ENCODE peak calls at places on chromosomes 12 and 14, in five cellular contexts. F, N, Y, J and A are unnamed samples.

GRCh38 chr14:38502241-38502640 is 246.3 kb upstream of the CLEC14A start:
- DNase-seq in F (no peak), N (no peak), Y (no peak), J (no peak), A (peak)

GRCh38 chr14:69657961-69658360 is 46.6 kb downstream of the SUSD6 start:
- DNase-seq in F (no peak), N (no peak), Y (peak), J (no peak), A (peak)

GRCh38 chr14:105589161-105589925 is 63.0 kb downstream of the TMEM121 start:
- DNase-seq in F (no peak), N (no peak), Y (no peak), J (no peak), A (no peak)

GRCh38 chr14:104732931-104733681 is 9.1 kb downstream of the ADSS1 start:
- DNase-seq in F (no peak), N (no peak), Y (no peak), J (no peak), A (no peak)

GRCh38 chr12:2641209-2641608 is 153.6 kb upstream of the FKBP4 start:
- DNase-seq in F (no peak), N (no peak), Y (peak), J (peak), A (peak)

GRCh38 chr12:94769746-94770396 is 119.5 kb upstream of the TMCC3 start:
- DNase-seq in F (no peak), N (no peak), Y (no peak), J (no peak), A (no peak)

GRCh38 chr14:84453541-84453940 is 1076.4 kb upstream of the FLRT2 start:
- DNase-seq in F (no peak), N (no peak), Y (no peak), J (no peak), A (no peak)

GRCh38 chr12:34291426-34291901 is 269.2 kb downstream of the ALG10 start:
- DNase-seq in F (no peak), N (no peak), Y (no peak), J (no peak), A (no peak)

GRCh38 chr12:132998742-132999141 is 12.6 kb downstream of the ZNF26 start:
- DNase-seq in F (no peak), N (no peak), Y (peak), J (no peak), A (no peak)

GRCh38 chr12:121983546-121984205 is 38.0 kb upstream of the BCL7A start:
- DNase-seq in F (no peak), N (no peak), Y (no peak), J (no peak), A (no peak)

GRCh38 chr12:48956279-48957140 is 777 bp downstream of the ARF3 start:
- DNase-seq in F (peak), N (peak), Y (peak), J (peak), A (peak)

GRCh38 chr14:55092326-55092725 is 36.7 kb upstream of the LGALS3 start:
- DNase-seq in F (no peak), N (no peak), Y (no peak), J (no peak), A (no peak)

GRCh38 chr12:25590021-25590721 is 37.1 kb upstream of the LMNTD1 start:
- DNase-seq in F (no peak), N (no peak), Y (no peak), J (no peak), A (no peak)

GRCh38 chr12:30088259-30088995 is 304.7 kb upstream of the TMTC1 start:
- DNase-seq in F (no peak), N (no peak), Y (no peak), J (no peak), A (no peak)

GRCh38 chr14:100708349-100709217 is 18.1 kb upstream of the DLK1 start:
- DNase-seq in F (peak), N (no peak), Y (peak), J (peak), A (peak)

GRCh38 chr14:35533357-35534129 is 421 bp upstream of the INSM2 start:
- DNase-seq in F (peak), N (peak), Y (peak), J (peak), A (peak)

GRCh38 chr12:41345071-41345470 is 157.0 kb downstream of the PDZRN4 start:
- DNase-seq in F (no peak), N (no peak), Y (no peak), J (no peak), A (no peak)

GRCh38 chr14:75979071-75979571 is 2.7 kb downstream of the TGFB3 start:
- DNase-seq in F (peak), N (no peak), Y (peak), J (peak), A (peak)

GRCh38 chr12:96889273-96889933 is 17.7 kb upstream of the NEDD1 start:
- DNase-seq in F (no peak), N (no peak), Y (peak), J (no peak), A (peak)

GRCh38 chr12:132492951-132493350 is 3.0 kb downstream of the FBRSL1 start:
- DNase-seq in F (no peak), N (no peak), Y (no peak), J (no peak), A (no peak)

GRCh38 chr12:85390281-85390680 is 110.3 kb downstream of the ALX1 start:
- DNase-seq in F (no peak), N (no peak), Y (no peak), J (no peak), A (no peak)

GRCh38 chr12:107105410-107105703 is 12.0 kb upstream of the CRY1 start:
- DNase-seq in F (no peak), N (no peak), Y (no peak), J (no peak), A (no peak)

GRCh38 chr14:26598672-26599131 is 869 bp upstream of the NOVA1 start:
- DNase-seq in F (no peak), N (no peak), Y (no peak), J (no peak), A (no peak)

GRCh38 chr14:92846162-92846897 is 52.2 kb downstream of the GOLGA5 start:
- DNase-seq in F (peak), N (no peak), Y (no peak), J (no peak), A (peak)

GRCh38 chr12:57550628-57551549 is 1.0 kb downstream of the KIF5A start:
- DNase-seq in F (no peak), N (no peak), Y (no peak), J (no peak), A (no peak)

GRCh38 chr12:25553083-25553482 is at the start of gene LMNTD1:
- DNase-seq in F (peak), N (no peak), Y (no peak), J (no peak), A (peak)

GRCh38 chr12:66190519-66191406 is 1.7 kb downstream of the IRAK3 start:
- DNase-seq in F (no peak), N (no peak), Y (no peak), J (no peak), A (peak)

GRCh38 chr14:61281186-61281676 is at the start of gene TMEM30B:
- DNase-seq in F (no peak), N (no peak), Y (peak), J (peak), A (no peak)

GRCh38 chr12:119068129-119068856 is 87.0 kb downstream of the SRRM4 start:
- DNase-seq in F (no peak), N (no peak), Y (no peak), J (no peak), A (no peak)

GRCh38 chr12:114662512-114663177 is 21.3 kb downstream of the TBX3 start:
- DNase-seq in F (peak), N (no peak), Y (peak), J (peak), A (peak)

GRCh38 chr14:101596742-101597141 is 35.4 kb downstream of the DIO3 start:
- DNase-seq in F (no peak), N (no peak), Y (no peak), J (no peak), A (no peak)

GRCh38 chr12:9741726-9742125 is 8.8 kb upstream of the CLECL1 start:
- DNase-seq in F (no peak), N (no peak), Y (no peak), J (no peak), A (no peak)

GRCh38 chr12:55718020-55718419 is 2.2 kb upstream of the RDH5 start:
- DNase-seq in F (no peak), N (no peak), Y (peak), J (no peak), A (no peak)

GRCh38 chr14:76516884-76517283 is 140.9 kb downstream of the ESRRB start:
- DNase-seq in F (no peak), N (no peak), Y (no peak), J (no peak), A (no peak)

GRCh38 chr12:92446082-92446460 is 256.7 kb upstream of the PLEKHG7 start:
- DNase-seq in F (no peak), N (no peak), Y (no peak), J (no peak), A (no peak)

GRCh38 chr14:58659846-58660245 is 22.1 kb downstream of the DACT1 start:
- DNase-seq in F (no peak), N (no peak), Y (no peak), J (no peak), A (no peak)

GRCh38 chr14:55734731-55735130 is 154.7 kb downstream of the KTN1 start:
- DNase-seq in F (no peak), N (no peak), Y (no peak), J (no peak), A (no peak)

GRCh38 chr12:80101126-80101525 is 1.8 kb downstream of the OTOGL start:
- DNase-seq in F (peak), N (no peak), Y (no peak), J (no peak), A (no peak)

GRCh38 chr12:114895822-114896221 is 211.8 kb upstream of the TBX3 start:
- DNase-seq in F (peak), N (no peak), Y (peak), J (no peak), A (peak)

DNA sequence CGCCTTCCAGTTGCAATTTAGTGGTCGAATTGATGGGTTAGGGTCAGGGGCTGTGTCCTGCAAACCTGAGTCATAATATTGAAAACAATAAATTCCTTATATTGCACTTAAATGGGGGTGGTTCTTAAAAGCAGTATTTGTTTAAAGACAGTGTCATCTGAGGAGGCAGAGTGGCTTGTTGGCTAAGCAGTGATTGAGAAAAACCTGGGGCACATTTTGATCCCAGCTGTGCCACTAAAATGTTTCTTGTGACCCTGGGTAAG is 48.4 kb downstream of the FBXW8 start:
- DNase-seq in F (no peak), N (no peak), Y (no peak), J (no peak), A (peak)
- H3K4ac ChIP-seq in F (no peak), N (no peak), Y (no peak), J (no peak), A (no peak)

GRCh38 chr12:116384175-116384574 is 106.7 kb upstream of the MED13L start:
- DNase-seq in F (no peak), N (no peak), Y (no peak), J (no peak), A (no peak)

GRCh38 chr12:116380066-116380465 is 102.6 kb upstream of the MED13L start:
- DNase-seq in F (no peak), N (no peak), Y (no peak), J (no peak), A (no peak)

GRCh38 chr12:116382456-116382902 is 105.0 kb upstream of the MED13L start:
- DNase-seq in F (no peak), N (no peak), Y (peak), J (no peak), A (peak)

GRCh38 chr12:116381240-116381743 is 103.8 kb upstream of the MED13L start:
- DNase-seq in F (no peak), N (no peak), Y (no peak), J (no peak), A (no peak)

GRCh38 chr12:116381744-116382455 is 104.4 kb upstream of the MED13L start:
- DNase-seq in F (peak), N (peak), Y (peak), J (peak), A (peak)
- H3K4ac ChIP-seq in F (peak), N (no peak), Y (peak), J (no peak), A (peak)

GRCh38 chr14:21431126-21431525 is 24.8 kb downstream of the CHD8 start:
- DNase-seq in F (no peak), N (no peak), Y (no peak), J (no peak), A (no peak)
- H3K4ac ChIP-seq in F (no peak), N (no peak), Y (no peak), J (no peak), A (no peak)

GRCh38 chr12:71767183-71767582 is 12.5 kb downstream of the RAB21 start:
- DNase-seq in F (no peak), N (no peak), Y (no peak), J (no peak), A (no peak)
- H3K4ac ChIP-seq in F (no peak), N (no peak), Y (no peak), J (no peak), A (no peak)

DNA sequence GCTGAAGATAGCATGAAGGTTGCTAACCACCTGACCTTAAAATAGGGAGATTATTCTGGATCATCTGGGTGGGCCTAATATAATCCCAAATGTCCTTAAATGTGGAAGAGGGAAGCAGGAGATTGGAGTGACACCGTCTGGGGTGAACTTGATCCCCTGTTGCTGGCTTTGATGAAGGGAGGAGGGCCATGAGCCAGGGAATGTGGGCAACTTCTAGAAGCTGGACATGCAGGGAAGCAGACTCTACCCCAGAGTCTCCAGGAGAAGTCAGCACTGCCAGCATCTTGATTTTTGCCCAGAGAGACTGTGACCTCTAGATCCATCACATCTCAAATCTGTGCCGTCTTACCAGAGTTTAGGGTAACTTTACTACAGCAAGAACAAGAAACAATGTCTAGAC is 9.2 kb upstream of the KRT5 start:
- DNase-seq in F (no peak), N (no peak), Y (no peak), J (no peak), A (no peak)
- H3K4ac ChIP-seq in F (no peak), N (no peak), Y (no peak), J (no peak), A (no peak)

GRCh38 chr12:32874926-32875325 is 21.7 kb downstream of the PKP2 start:
- DNase-seq in F (no peak), N (no peak), Y (no peak), J (no peak), A (no peak)
- H3K4ac ChIP-seq in F (no peak), N (no peak), Y (no peak), J (no peak), A (no peak)

GRCh38 chr14:74302160-74302628 is 540 bp downstream of the ABCD4 start:
- DNase-seq in F (peak), N (no peak), Y (peak), J (no peak), A (peak)

GRCh38 chr14:74299061-74299545 is 3.6 kb downstream of the ABCD4 start:
- DNase-seq in F (no peak), N (peak), Y (peak), J (no peak), A (peak)

GRCh38 chr14:74308695-74309094 is 6.0 kb upstream of the ABCD4 start:
- DNase-seq in F (no peak), N (no peak), Y (no peak), J (no peak), A (no peak)

GRCh38 chr14:74301594-74302159 is 1.1 kb downstream of the ABCD4 start:
- DNase-seq in F (no peak), N (no peak), Y (no peak), J (no peak), A (no peak)

GRCh38 chr14:74302634-74303569 is at the start of gene ABCD4:
- DNase-seq in F (peak), N (peak), Y (peak), J (peak), A (peak)
- H3K4ac ChIP-seq in F (peak), N (peak), Y (peak), J (no peak), A (peak)